ENCODE peak calls at places on chromosome 20, in seven cellular contexts. C, W, O, K, J, U and T are unnamed samples.

GRCh38 chr20:7984192-7984591 is 35.4 kb downstream of the TMX4 start:
- DNase-seq in U (no peak), W (no peak), C (no peak), K (no peak), J (no peak), O (no peak), T (no peak)

GRCh38 chr20:38663660-38664059 is 60.6 kb upstream of the SLC32A1 start:
- DNase-seq in J (no peak), C (no peak), W (no peak), O (no peak), K (no peak), U (no peak), T (no peak)

GRCh38 chr20:8782804-8783203 is 286.1 kb upstream of the PLCB4 start:
- DNase-seq in C (peak; percentile 85), U (no peak), O (no peak), K (no peak), W (no peak), J (no peak), T (no peak)

GRCh38 chr20:50651676-50652075 is 39.7 kb downstream of the RIPOR3 start:
- DNase-seq in U (no peak), O (no peak), K (no peak), C (no peak), W (no peak), J (no peak), T (no peak)

GRCh38 chr20:24102290-24102689 is 113.7 kb upstream of the GGTLC1 start:
- DNase-seq in W (peak; percentile 19), J (no peak), U (peak; percentile 15), O (no peak), C (no peak), K (no peak), T (no peak)

GRCh38 chr20:59788196-59788735 is 145.2 kb downstream of the SYCP2 start:
- DNase-seq in J (peak; percentile 35), O (no peak), C (no peak), U (no peak), W (no peak), K (no peak), T (no peak)

GRCh38 chr20:60211618-60212463 is 253.6 kb downstream of the CDH26 start:
- DNase-seq in K (no peak), O (no peak), C (no peak), W (no peak), U (no peak), J (no peak), T (no peak)

GRCh38 chr20:23524146-23524545 is 33.2 kb downstream of the CST8 start:
- DNase-seq in J (no peak), U (no peak), W (no peak), K (no peak), C (no peak), O (no peak), T (no peak)

GRCh38 chr20:19940945-19941590 is 76.1 kb upstream of the NAA20 start:
- DNase-seq in C (no peak), W (no peak), K (no peak), O (no peak), U (no peak), J (no peak), T (no peak)

GRCh38 chr20:45095753-45096371 is 5.1 kb downstream of the KCNS1 start:
- DNase-seq in U (peak; percentile 81), K (peak; percentile 58), J (no peak), C (peak; percentile 66), O (no peak), W (peak; percentile 71), T (peak; percentile 60)

GRCh38 chr20:42492998-42493397 is 696.7 kb downstream of the PTPRT start:
- DNase-seq in C (no peak), O (no peak), W (no peak), J (no peak), K (no peak), U (no peak), T (no peak)

GRCh38 chr20:25065625-25066338 is 7.8 kb upstream of the ACSS1 start:
- DNase-seq in O (peak; percentile 67), C (peak; percentile 77), K (peak; percentile 72), W (peak; percentile 60), J (peak; percentile 77), U (peak; percentile 62), T (peak; percentile 69)

GRCh38 chr20:56748476-56749377 is 119.6 kb downstream of the TFAP2C start:
- DNase-seq in W (no peak), J (no peak), O (no peak), U (no peak), K (no peak), C (no peak), T (no peak)

GRCh38 chr20:258963-259362 is 1.4 kb downstream of the DEFB132 start:
- DNase-seq in J (no peak), K (no peak), W (peak; percentile 46), C (peak; percentile 31), U (peak; percentile 27), O (no peak), T (no peak)

GRCh38 chr20:59789641-59790040 is 143.8 kb downstream of the SYCP2 start:
- DNase-seq in W (no peak), J (no peak), O (no peak), C (no peak), U (no peak), K (no peak), T (no peak)

GRCh38 chr20:57680934-57681914 is 28.6 kb downstream of the PMEPA1 start:
- DNase-seq in O (no peak), K (peak; percentile 51), C (no peak), W (peak; percentile 74), J (no peak), U (peak; percentile 77), T (no peak)

GRCh38 chr20:37243937-37244571 is 17.6 kb downstream of the GHRH start:
- DNase-seq in K (no peak), U (no peak), C (no peak), O (no peak), J (no peak), W (no peak), T (peak; percentile 30)

GRCh38 chr20:37245181-37245580 is 16.4 kb downstream of the GHRH start:
- DNase-seq in W (no peak), O (no peak), J (no peak), C (no peak), K (no peak), U (no peak), T (no peak)

GRCh38 chr20:37242503-37242902 is 19.1 kb downstream of the GHRH start:
- DNase-seq in C (no peak), J (no peak), W (no peak), U (no peak), K (no peak), O (no peak), T (no peak)

GRCh38 chr20:37244572-37244957 is 17.0 kb downstream of the GHRH start:
- DNase-seq in J (no peak), U (no peak), O (no peak), C (no peak), W (no peak), K (no peak), T (no peak)

GRCh38 chr20:37243076-37243936 is 18.3 kb downstream of the GHRH start:
- DNase-seq in C (no peak), K (no peak), J (no peak), W (no peak), U (no peak), O (no peak), T (no peak)
- H3K27ac ChIP-seq in C (no peak overlapping the region), K (no peak overlapping the region), J (peak overlapping the region; percentile 0), W (no peak overlapping the region), U (no peak overlapping the region), O (no peak overlapping the region), T (no peak overlapping the region)

DNA sequence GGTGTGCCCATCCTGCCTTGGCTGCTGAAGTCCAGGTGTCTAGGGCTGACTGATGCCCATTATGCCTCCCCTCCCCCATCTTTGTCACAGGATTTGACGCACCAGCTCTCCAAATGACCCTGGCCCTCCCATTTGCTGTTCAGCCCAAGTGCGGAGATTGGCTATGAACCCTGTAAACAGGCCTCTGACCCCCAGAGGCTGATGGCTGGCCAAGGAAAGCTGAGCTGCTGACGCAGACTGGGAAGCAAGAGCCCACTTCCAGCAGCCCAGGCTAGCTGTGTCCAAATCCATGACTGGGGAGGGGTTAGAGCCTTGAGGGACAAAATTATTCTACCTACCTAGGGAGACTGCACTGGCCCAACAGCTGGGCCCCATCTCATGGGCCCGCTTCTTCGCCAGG is 801 bp upstream of the GNRH2 start:
- DNase-seq in U (no peak), O (peak; percentile 35), C (no peak), W (no peak), K (no peak), J (peak; percentile 85), T (no peak)
- H3K27ac ChIP-seq in U (no peak overlapping the region), O (peak overlapping the region; percentile 42), C (no peak overlapping the region), W (no peak overlapping the region), K (peak overlapping the region; percentile 43), J (peak overlapping the region; percentile 60), T (peak overlapping the region; percentile 63)

DNA sequence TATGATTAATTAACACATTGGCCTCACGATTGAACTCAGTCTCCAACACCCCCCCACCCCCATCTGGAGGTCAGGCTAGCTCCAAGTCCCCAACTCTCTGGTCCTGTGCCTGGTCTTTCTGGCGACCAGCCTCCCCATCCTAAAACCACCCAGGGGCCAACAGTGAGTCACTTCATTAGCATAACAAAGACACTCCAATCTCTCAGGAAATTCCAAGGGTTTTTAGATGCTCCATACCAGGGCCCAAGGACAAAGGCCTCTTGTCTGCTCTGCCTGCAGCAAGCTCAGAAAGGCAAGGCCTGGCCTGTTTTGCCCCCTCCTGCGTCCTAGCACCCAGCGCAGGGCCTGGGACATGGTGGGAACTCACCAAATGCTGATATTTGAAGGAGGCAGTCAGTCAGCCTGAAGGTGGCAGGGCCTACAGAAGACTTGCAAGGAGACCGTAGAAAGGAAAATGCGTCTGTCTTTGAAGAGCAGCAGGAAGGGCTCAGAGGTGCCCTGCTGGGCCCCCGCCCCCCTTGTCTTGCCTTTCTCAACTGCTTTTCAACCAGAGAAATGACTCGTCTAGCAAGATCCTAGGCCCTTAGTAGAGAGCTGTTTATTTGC is 184.7 kb downstream of the CDH4 start:
- DNase-seq in U (no peak), W (no peak), J (peak; percentile 49), K (no peak), C (peak; percentile 51), O (peak; percentile 22), T (no peak)
- H3K27ac ChIP-seq in U (no peak overlapping the region), W (no peak overlapping the region), J (no peak overlapping the region), K (no peak overlapping the region), C (no peak overlapping the region), O (no peak overlapping the region), T (no peak overlapping the region)

GRCh38 chr20:48688579-48688978 is 139.2 kb downstream of the PREX1 start:
- DNase-seq in K (no peak), C (no peak), U (no peak), J (no peak), W (no peak), O (no peak), T (no peak)

GRCh38 chr20:48691523-48691922 is 136.3 kb downstream of the PREX1 start:
- DNase-seq in J (no peak), O (no peak), U (no peak), W (no peak), K (no peak), C (no peak), T (no peak)

GRCh38 chr20:48689874-48690571 is 137.8 kb downstream of the PREX1 start:
- DNase-seq in U (no peak), W (no peak), C (no peak), O (no peak), K (no peak), J (no peak), T (no peak)

GRCh38 chr20:48690888-48691287 is 136.9 kb downstream of the PREX1 start:
- DNase-seq in U (no peak), J (no peak), K (peak; percentile 78), O (no peak), W (no peak), C (no peak), T (no peak)

DNA sequence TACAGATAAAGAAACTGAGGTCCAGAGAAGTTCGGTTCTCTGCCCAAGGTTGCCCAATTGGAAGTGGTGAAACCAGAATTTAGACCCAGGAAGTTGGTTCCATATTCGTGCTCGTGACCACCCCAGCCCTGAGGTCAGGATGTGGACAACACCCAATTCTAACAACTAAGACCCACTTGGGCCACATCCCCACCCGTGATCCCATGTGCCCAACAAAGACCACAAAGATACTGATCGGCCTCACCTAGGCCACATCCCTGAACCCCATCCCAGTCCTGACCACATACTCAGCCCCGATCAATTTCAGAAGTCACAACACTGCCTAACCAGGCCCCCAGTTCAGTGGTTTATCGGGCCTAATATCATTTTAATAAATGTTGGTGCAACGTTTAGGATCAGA is 138.4 kb downstream of the PREX1 start:
- DNase-seq in J (no peak), U (no peak), O (no peak), W (no peak), K (no peak), C (no peak), T (no peak)
- H3K27ac ChIP-seq in J (no peak overlapping the region), U (no peak overlapping the region), O (no peak overlapping the region), W (no peak overlapping the region), K (no peak overlapping the region), C (no peak overlapping the region), T (no peak overlapping the region)